ENCODE peak calls at places on chromosomes 16 and 17, in five cellular contexts. D, B, V, T and K are unnamed samples.
A peak's percentile ranks its signal among the peaks of the same experiment; 100 is the strongest.

GRCh38 chr17:3558603-3559269 is 1.1 kb upstream of the TRPV3 start:
- DNase-seq in D (no peak), B (no peak), V (peak; percentile 32), T (no peak), K (no peak)

GRCh38 chr17:27284811-27285415 is 9.0 kb upstream of the WSB1 start:
- DNase-seq in D (no peak), B (no peak), V (no peak), T (no peak), K (no peak)

GRCh38 chr17:72733619-72734282 is 358.7 kb downstream of the SLC39A11 start:
- DNase-seq in D (no peak), B (no peak), V (no peak), T (no peak), K (no peak)

GRCh38 chr17:56890906-56891674 is 22.8 kb downstream of the TRIM25 start:
- DNase-seq in D (no peak), B (no peak), V (no peak), T (no peak), K (no peak)

GRCh38 chr17:35795007-35795870 is at the start of gene MMP28:
- DNase-seq in D (peak; percentile 81), B (no peak), V (peak; percentile 1), T (peak; percentile 33), K (no peak)

GRCh38 chr17:21295036-21295952 is 10.8 kb downstream of the MAP2K3 start:
- DNase-seq in D (no peak), B (no peak), V (no peak), T (no peak), K (no peak)

GRCh38 chr17:58120195-58120822 is 27.9 kb upstream of the OR4D1 start:
- DNase-seq in D (peak; percentile 48), B (peak; percentile 14), V (peak; percentile 20), T (no peak), K (peak; percentile 77)

GRCh38 chr16:87625241-87625797 is 23.0 kb downstream of the JPH3 start:
- DNase-seq in D (no peak), B (no peak), V (no peak), T (no peak), K (no peak)

GRCh38 chr17:32684087-32684828 is 192.7 kb downstream of the MYO1D start:
- DNase-seq in D (no peak), B (no peak), V (no peak), T (no peak), K (no peak)

GRCh38 chr17:57682667-57683066 is 62.4 kb downstream of the CCDC182 start:
- DNase-seq in D (no peak), B (no peak), V (no peak), T (no peak), K (no peak)

GRCh38 chr17:49984776-49985175 is 10.2 kb downstream of the DLX3 start:
- DNase-seq in D (no peak), B (no peak), V (no peak), T (no peak), K (no peak)

GRCh38 chr16:5604770-5605169 is 507.2 kb upstream of the EEF2KMT start:
- DNase-seq in D (no peak), B (no peak), V (no peak), T (no peak), K (peak; percentile 27)

GRCh38 chr16:67531247-67531646 is 2.6 kb downstream of the RIPOR1 start:
- DNase-seq in D (no peak), B (no peak), V (no peak), T (no peak), K (no peak)

GRCh38 chr16:13435873-13436474 is 484.0 kb upstream of the ERCC4 start:
- DNase-seq in D (no peak), B (no peak), V (no peak), T (no peak), K (no peak)

GRCh38 chr17:50110591-50111349 is 15.6 kb downstream of the PDK2 start:
- DNase-seq in D (no peak), B (no peak), V (no peak), T (no peak), K (no peak)

GRCh38 chr17:57614742-57615141 is 130.4 kb downstream of the CCDC182 start:
- DNase-seq in D (no peak), B (no peak), V (no peak), T (no peak), K (no peak)

GRCh38 chr17:60277258-60277657 is 114.7 kb downstream of the USP32 start:
- DNase-seq in D (no peak), B (no peak), V (no peak), T (no peak), K (no peak)

GRCh38 chr17:7882629-7883028 is 6.0 kb upstream of the CHD3 start:
- DNase-seq in D (no peak), B (no peak), V (no peak), T (no peak), K (no peak)

GRCh38 chr17:58189436-58190146 is 2.9 kb upstream of the EPX start:
- DNase-seq in D (no peak), B (no peak), V (no peak), T (no peak), K (no peak)

GRCh38 chr17:7023576-7024401 is 939 bp downstream of the BCL6B start:
- DNase-seq in D (peak; percentile 78), B (peak; percentile 90), V (peak; percentile 97), T (no peak), K (no peak)

GRCh38 chr16:28473714-28474265 is 1.7 kb upstream of the NPIPB7 start:
- DNase-seq in D (no peak), B (no peak), V (no peak), T (no peak), K (no peak)

GRCh38 chr17:58332720-58333395 is 4.3 kb upstream of the TSPOAP1 start:
- DNase-seq in D (no peak), B (no peak), V (no peak), T (no peak), K (peak; percentile 92)

GRCh38 chr17:62064029-62064790 is 868 bp downstream of the MED13 start:
- DNase-seq in D (no peak), B (no peak), V (no peak), T (no peak), K (peak; percentile 51)

GRCh38 chr16:24977673-24978065 is 37.5 kb downstream of the ARHGAP17 start:
- DNase-seq in D (no peak), B (no peak), V (no peak), T (no peak), K (no peak)

GRCh38 chr16:69115361-69115760 is 9.9 kb downstream of the HAS3 start:
- DNase-seq in D (no peak), B (no peak), V (no peak), T (no peak), K (no peak)

GRCh38 chr17:78484300-78485159 is 92.7 kb downstream of the DNAH17 start:
- DNase-seq in D (no peak), B (peak; percentile 62), V (peak; percentile 40), T (no peak), K (peak; percentile 10)

GRCh38 chr16:87380403-87380802 is 3.2 kb downstream of the FBXO31 start:
- DNase-seq in D (no peak), B (no peak), V (no peak), T (no peak), K (no peak)

GRCh38 chr17:81483085-81483861 is 29.3 kb downstream of the ACTG1 start:
- DNase-seq in D (peak; percentile 87), B (no peak), V (no peak), T (no peak), K (peak; percentile 44)